ENCODE peak calls at places on chromosomes 12 and 14, in four cellular contexts. One of them, this sample, is unnamed.

GRCh38 chr12:124518051-124518932 is 49.1 kb downstream of the NCOR2 start:
- DNase-seq in WTC11: no peak
- DNase-seq in K562: no peak
- DNase-seq in SK-N-SH: peak; percentile 90
- DNase-seq in this sample: no peak

GRCh38 chr12:26748412-26748740 is 84.6 kb downstream of the ITPR2 start:
- DNase-seq in WTC11: no peak
- DNase-seq in K562: no peak
- DNase-seq in SK-N-SH: no peak
- DNase-seq in this sample: no peak

GRCh38 chr14:30655124-30655523 is 33.0 kb downstream of the SCFD1 start:
- DNase-seq in WTC11: no peak
- DNase-seq in K562: no peak
- DNase-seq in SK-N-SH: no peak
- DNase-seq in this sample: no peak

GRCh38 chr12:109475993-109476806 is 900 bp downstream of the KCTD10 start:
- DNase-seq in WTC11: no peak
- DNase-seq in K562: no peak
- DNase-seq in SK-N-SH: peak; percentile 27
- DNase-seq in this sample: no peak

GRCh38 chr14:44649056-44649455 is 142.0 kb upstream of the FSCB start:
- DNase-seq in WTC11: no peak
- DNase-seq in K562: no peak
- DNase-seq in SK-N-SH: no peak
- DNase-seq in this sample: no peak

GRCh38 chr14:92512807-92513203 is 776 bp upstream of the RIN3 start:
- DNase-seq in WTC11: no peak
- DNase-seq in K562: no peak
- DNase-seq in SK-N-SH: no peak
- DNase-seq in this sample: no peak

GRCh38 chr12:93379432-93380308 is 1.9 kb downstream of the NUDT4 start:
- DNase-seq in WTC11: no peak
- DNase-seq in K562: no peak
- DNase-seq in SK-N-SH: no peak
- DNase-seq in this sample: no peak

GRCh38 chr12:124509676-124510300 is 57.6 kb downstream of the NCOR2 start:
- DNase-seq in WTC11: peak; percentile 54
- DNase-seq in K562: peak; percentile 80
- DNase-seq in SK-N-SH: peak; percentile 79
- DNase-seq in this sample: no peak

GRCh38 chr14:100534528-100535286 is 52.5 kb downstream of the BEGAIN start:
- DNase-seq in WTC11: peak; percentile 13
- DNase-seq in K562: no peak
- DNase-seq in SK-N-SH: peak; percentile 52
- DNase-seq in this sample: no peak

GRCh38 chr14:60981626-60982455 is 796 bp downstream of the SLC38A6 start:
- DNase-seq in WTC11: no peak
- DNase-seq in K562: peak; percentile 50
- DNase-seq in SK-N-SH: peak; percentile 11
- DNase-seq in this sample: no peak
- TF ChIP-seq TEAD4 in WTC11: no peak
- TF ChIP-seq TEAD4 in K562: no peak
- TF ChIP-seq TEAD4 in SK-N-SH: no peak
- TF ChIP-seq TEAD4 in this sample: no peak

DNA sequence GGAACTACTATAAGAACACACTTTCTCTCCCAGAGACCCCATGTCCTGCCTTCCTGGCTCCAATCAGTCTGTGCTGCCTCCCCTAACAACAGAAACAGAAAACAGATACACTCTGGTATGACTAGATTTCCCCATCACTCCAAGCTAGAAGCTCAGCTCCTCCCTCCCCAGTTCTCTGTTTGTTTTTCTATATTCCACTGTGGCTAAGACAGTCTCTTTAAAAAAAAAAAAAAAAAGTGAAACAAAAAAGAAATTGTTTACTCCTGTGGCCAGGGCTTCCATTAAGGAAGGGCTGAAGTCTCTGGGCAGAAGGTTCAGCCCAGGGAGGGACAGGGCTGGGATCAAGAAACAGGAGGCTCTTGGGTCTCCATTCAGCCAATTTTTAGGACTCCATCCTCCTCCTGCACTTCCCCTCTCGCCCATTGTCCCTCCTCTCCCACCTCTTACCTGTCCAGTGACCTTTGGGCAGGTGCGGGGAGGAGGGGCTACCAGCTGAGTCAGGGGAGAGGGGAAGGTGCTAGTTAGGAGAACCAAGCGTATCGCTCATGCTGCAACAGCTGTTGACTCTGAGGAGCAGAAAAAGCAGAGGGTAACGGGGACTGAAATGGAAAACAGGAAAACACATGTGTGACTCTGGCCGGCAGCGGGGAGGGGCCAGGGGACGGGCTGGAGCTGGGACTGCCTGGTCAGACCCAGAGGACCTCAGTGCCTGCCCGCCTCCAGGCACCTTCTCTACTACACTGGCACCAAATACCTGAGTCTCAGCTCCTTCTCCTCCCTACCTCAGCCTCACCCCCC is 4.2 kb upstream of the SLC7A7 start:
- DNase-seq in WTC11: peak; percentile 65
- DNase-seq in K562: no peak
- DNase-seq in SK-N-SH: no peak
- DNase-seq in this sample: peak; percentile 68
- TF ChIP-seq TEAD4 in WTC11: no peak
- TF ChIP-seq TEAD4 in K562: no peak
- TF ChIP-seq TEAD4 in SK-N-SH: no peak
- TF ChIP-seq TEAD4 in this sample: no peak

GRCh38 chr14:73757876-73758391 is 43.8 kb upstream of the PNMA1 start:
- DNase-seq in WTC11: no peak
- DNase-seq in K562: no peak
- DNase-seq in SK-N-SH: peak; percentile 79
- DNase-seq in this sample: no peak

GRCh38 chr14:73755434-73756014 is 41.3 kb upstream of the PNMA1 start:
- DNase-seq in WTC11: no peak
- DNase-seq in K562: peak; percentile 74
- DNase-seq in SK-N-SH: no peak
- DNase-seq in this sample: no peak

GRCh38 chr14:73758392-73759182 is 44.4 kb upstream of the PNMA1 start:
- DNase-seq in WTC11: peak; percentile 89
- DNase-seq in K562: peak; percentile 81
- DNase-seq in SK-N-SH: peak; percentile 86
- DNase-seq in this sample: no peak

GRCh38 chr14:73759183-73759713 is 45.1 kb upstream of the PNMA1 start:
- DNase-seq in WTC11: no peak
- DNase-seq in K562: peak; percentile 73
- DNase-seq in SK-N-SH: peak; percentile 83
- DNase-seq in this sample: no peak

DNA sequence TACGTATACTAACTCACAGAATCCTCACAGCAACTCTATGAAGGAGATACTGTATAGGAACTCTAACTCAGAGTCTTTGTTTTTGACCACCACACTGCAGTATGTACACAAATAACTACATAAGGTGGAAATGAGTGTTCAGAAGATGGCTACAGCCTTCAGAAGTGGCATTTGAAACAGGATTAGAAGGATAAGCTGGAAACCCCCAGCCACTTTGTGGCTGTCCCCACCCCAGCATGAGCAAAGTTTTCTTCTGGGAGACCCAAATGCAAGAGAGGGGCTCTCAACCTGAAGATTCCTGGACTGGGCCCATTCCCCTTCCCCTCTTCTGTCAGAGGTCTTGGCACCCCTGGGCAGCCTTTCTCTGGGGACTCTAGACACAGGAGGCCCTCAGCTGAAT is 43.2 kb upstream of the PNMA1 start:
- DNase-seq in WTC11: no peak
- DNase-seq in K562: no peak
- DNase-seq in SK-N-SH: no peak
- DNase-seq in this sample: no peak
- TF ChIP-seq TEAD4 in WTC11: no peak
- TF ChIP-seq TEAD4 in K562: no peak
- TF ChIP-seq TEAD4 in SK-N-SH: no peak
- TF ChIP-seq TEAD4 in this sample: no peak

DNA sequence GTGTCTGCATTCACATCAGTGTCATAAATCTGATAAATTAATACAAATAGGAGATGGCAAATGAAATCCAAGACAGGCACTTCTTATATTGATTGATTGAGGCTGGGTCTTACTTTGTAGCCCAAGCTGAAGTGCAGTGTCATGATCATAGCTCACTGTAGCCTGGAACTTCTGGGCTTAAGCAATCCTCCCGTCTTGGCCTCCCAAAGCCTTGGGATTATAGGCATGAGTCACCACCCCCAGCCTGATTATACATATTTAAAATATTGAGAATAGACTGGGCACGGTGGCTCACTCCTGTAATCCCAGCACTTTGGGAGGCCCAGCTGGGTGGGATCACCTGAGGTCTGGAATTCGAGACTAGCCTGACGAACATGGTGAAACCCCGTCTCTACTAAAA is 51.3 kb downstream of the MARK3 start:
- DNase-seq in WTC11: no peak
- DNase-seq in K562: no peak
- DNase-seq in SK-N-SH: no peak
- DNase-seq in this sample: no peak
- TF ChIP-seq TEAD4 in WTC11: no peak
- TF ChIP-seq TEAD4 in K562: no peak
- TF ChIP-seq TEAD4 in SK-N-SH: no peak
- TF ChIP-seq TEAD4 in this sample: no peak

GRCh38 chr12:29728033-29728432 is 55.7 kb downstream of the TMTC1 start:
- DNase-seq in WTC11: no peak
- DNase-seq in K562: no peak
- DNase-seq in SK-N-SH: no peak
- DNase-seq in this sample: no peak

GRCh38 chr12:29726741-29727348 is 56.9 kb downstream of the TMTC1 start:
- DNase-seq in WTC11: no peak
- DNase-seq in K562: no peak
- DNase-seq in SK-N-SH: no peak
- DNase-seq in this sample: no peak

GRCh38 chr12:29726321-29726692 is 57.4 kb downstream of the TMTC1 start:
- DNase-seq in WTC11: no peak
- DNase-seq in K562: no peak
- DNase-seq in SK-N-SH: no peak
- DNase-seq in this sample: no peak

GRCh38 chr12:29722164-29722563 is 61.6 kb downstream of the TMTC1 start:
- DNase-seq in WTC11: no peak
- DNase-seq in K562: no peak
- DNase-seq in SK-N-SH: no peak
- DNase-seq in this sample: no peak

GRCh38 chr12:29725587-29726320 is 58.0 kb downstream of the TMTC1 start:
- DNase-seq in WTC11: no peak
- DNase-seq in K562: no peak
- DNase-seq in SK-N-SH: peak; percentile 26
- DNase-seq in this sample: no peak
- TF ChIP-seq TEAD4 in WTC11: no peak
- TF ChIP-seq TEAD4 in K562: no peak
- TF ChIP-seq TEAD4 in SK-N-SH: no peak
- TF ChIP-seq TEAD4 in this sample: no peak

DNA sequence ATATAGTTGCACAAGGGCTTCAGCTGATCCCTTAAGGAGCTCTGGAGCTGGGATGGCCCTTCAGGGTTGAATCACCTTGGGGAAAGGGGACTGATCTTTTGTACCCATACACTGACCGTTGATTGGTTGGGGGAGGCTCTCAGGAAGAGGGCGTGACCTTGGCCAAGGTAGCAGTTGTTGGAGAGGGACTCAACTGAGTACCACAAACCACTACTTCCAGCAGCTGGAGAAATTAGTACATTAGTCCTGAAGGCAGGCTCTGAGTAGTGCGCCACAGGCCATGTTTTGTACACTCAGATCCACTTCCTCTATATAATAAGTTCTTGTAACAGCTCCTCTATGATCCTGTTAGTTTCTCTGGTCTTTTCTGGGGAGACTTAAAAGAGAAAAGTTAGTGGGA is 317.6 kb downstream of the CCDC91 start:
- DNase-seq in WTC11: no peak
- DNase-seq in K562: no peak
- DNase-seq in SK-N-SH: no peak
- DNase-seq in this sample: no peak
- TF ChIP-seq TEAD4 in WTC11: no peak
- TF ChIP-seq TEAD4 in K562: no peak
- TF ChIP-seq TEAD4 in SK-N-SH: no peak
- TF ChIP-seq TEAD4 in this sample: no peak